ENCODE peak calls at places on chromosomes 11 and 22, in eight cellular contexts. One of them, this sample, is unnamed.

GRCh38 chr11:17388609-17389204 is at the start of gene KCNJ11:
- DNase-seq in activated naive CD4-positive, alpha-beta T cell: no peak
- DNase-seq in tibial artery: no peak
- DNase-seq in SW 1271: no peak
- DNase-seq in RPMI7951: no peak
- DNase-seq in skeletal muscle cell: no peak
- DNase-seq in Right ventricle myocardium superior: no peak
- DNase-seq in EH: no peak
- DNase-seq in this sample: no peak

GRCh38 chr11:44631831-44632230 is 66.4 kb downstream of the CD82 start:
- DNase-seq in activated naive CD4-positive, alpha-beta T cell: no peak
- DNase-seq in tibial artery: no peak
- DNase-seq in SW 1271: no peak
- DNase-seq in RPMI7951: no peak
- DNase-seq in skeletal muscle cell: no peak
- DNase-seq in Right ventricle myocardium superior: peak
- DNase-seq in EH: no peak
- DNase-seq in this sample: no peak

GRCh38 chr22:50282361-50283144 is 12.4 kb upstream of the MAPK11 start:
- DNase-seq in activated naive CD4-positive, alpha-beta T cell: no peak
- DNase-seq in tibial artery: no peak
- DNase-seq in SW 1271: peak
- DNase-seq in RPMI7951: peak
- DNase-seq in skeletal muscle cell: no peak
- DNase-seq in Right ventricle myocardium superior: no peak
- DNase-seq in EH: peak
- DNase-seq in this sample: peak

GRCh38 chr11:66478823-66479740 is 1.2 kb upstream of the DPP3 start:
- DNase-seq in activated naive CD4-positive, alpha-beta T cell: no peak
- DNase-seq in tibial artery: peak
- DNase-seq in SW 1271: no peak
- DNase-seq in RPMI7951: peak
- DNase-seq in skeletal muscle cell: no peak
- DNase-seq in Right ventricle myocardium superior: peak
- DNase-seq in EH: peak
- DNase-seq in this sample: peak

GRCh38 chr11:110376711-110377324 is 52.9 kb upstream of the FDX1 start:
- DNase-seq in activated naive CD4-positive, alpha-beta T cell: no peak
- DNase-seq in tibial artery: peak
- DNase-seq in SW 1271: peak
- DNase-seq in RPMI7951: peak
- DNase-seq in skeletal muscle cell: peak
- DNase-seq in Right ventricle myocardium superior: peak
- DNase-seq in EH: peak
- DNase-seq in this sample: peak

GRCh38 chr11:94997437-94997836 is 23.9 kb downstream of the KDM4D start:
- DNase-seq in activated naive CD4-positive, alpha-beta T cell: no peak
- DNase-seq in tibial artery: no peak
- DNase-seq in SW 1271: no peak
- DNase-seq in RPMI7951: no peak
- DNase-seq in skeletal muscle cell: no peak
- DNase-seq in Right ventricle myocardium superior: no peak
- DNase-seq in EH: no peak
- DNase-seq in this sample: no peak

GRCh38 chr22:32261306-32261705 is 6.2 kb upstream of the SLC5A4 start:
- DNase-seq in activated naive CD4-positive, alpha-beta T cell: no peak
- DNase-seq in tibial artery: no peak
- DNase-seq in SW 1271: no peak
- DNase-seq in RPMI7951: no peak
- DNase-seq in skeletal muscle cell: no peak
- DNase-seq in Right ventricle myocardium superior: no peak
- DNase-seq in EH: no peak
- DNase-seq in this sample: no peak

GRCh38 chr11:33724644-33725035 is 11.6 kb downstream of the CD59 start:
- DNase-seq in activated naive CD4-positive, alpha-beta T cell: no peak
- DNase-seq in tibial artery: peak
- DNase-seq in SW 1271: no peak
- DNase-seq in RPMI7951: peak
- DNase-seq in skeletal muscle cell: no peak
- DNase-seq in Right ventricle myocardium superior: no peak
- DNase-seq in EH: no peak
- DNase-seq in this sample: no peak

GRCh38 chr22:36734171-36735058 is 30.9 kb upstream of the CACNG2 start:
- DNase-seq in activated naive CD4-positive, alpha-beta T cell: no peak
- DNase-seq in tibial artery: peak
- DNase-seq in SW 1271: no peak
- DNase-seq in RPMI7951: peak
- DNase-seq in skeletal muscle cell: peak
- DNase-seq in Right ventricle myocardium superior: no peak
- DNase-seq in EH: peak
- DNase-seq in this sample: no peak

GRCh38 chr11:125968363-125968762 is 22.5 kb downstream of the VSIG10L2 start:
- DNase-seq in activated naive CD4-positive, alpha-beta T cell: no peak
- DNase-seq in tibial artery: no peak
- DNase-seq in SW 1271: no peak
- DNase-seq in RPMI7951: no peak
- DNase-seq in skeletal muscle cell: no peak
- DNase-seq in Right ventricle myocardium superior: no peak
- DNase-seq in EH: no peak
- DNase-seq in this sample: peak

GRCh38 chr22:26502688-26503561 is 9.3 kb downstream of the TFIP11 start:
- DNase-seq in activated naive CD4-positive, alpha-beta T cell: peak
- DNase-seq in tibial artery: no peak
- DNase-seq in SW 1271: no peak
- DNase-seq in RPMI7951: peak
- DNase-seq in skeletal muscle cell: no peak
- DNase-seq in Right ventricle myocardium superior: no peak
- DNase-seq in EH: peak
- DNase-seq in this sample: peak

GRCh38 chr11:118643995-118644345 is 35.5 kb downstream of the TREH start:
- DNase-seq in activated naive CD4-positive, alpha-beta T cell: no peak
- DNase-seq in tibial artery: no peak
- DNase-seq in SW 1271: no peak
- DNase-seq in RPMI7951: no peak
- DNase-seq in skeletal muscle cell: no peak
- DNase-seq in Right ventricle myocardium superior: no peak
- DNase-seq in EH: no peak
- DNase-seq in this sample: no peak

GRCh38 chr11:35814026-35814425 is 129.8 kb upstream of the LDLRAD3 start:
- DNase-seq in activated naive CD4-positive, alpha-beta T cell: no peak
- DNase-seq in tibial artery: no peak
- DNase-seq in SW 1271: no peak
- DNase-seq in RPMI7951: no peak
- DNase-seq in skeletal muscle cell: no peak
- DNase-seq in Right ventricle myocardium superior: no peak
- DNase-seq in EH: no peak
- DNase-seq in this sample: no peak

GRCh38 chr22:23047742-23048141 is 22.6 kb upstream of the GNAZ start:
- DNase-seq in activated naive CD4-positive, alpha-beta T cell: no peak
- DNase-seq in tibial artery: no peak
- DNase-seq in SW 1271: no peak
- DNase-seq in RPMI7951: no peak
- DNase-seq in skeletal muscle cell: no peak
- DNase-seq in Right ventricle myocardium superior: no peak
- DNase-seq in EH: no peak
- DNase-seq in this sample: no peak

GRCh38 chr11:9231848-9232177 is 33.3 kb downstream of the DENND5A start:
- DNase-seq in activated naive CD4-positive, alpha-beta T cell: no peak
- DNase-seq in tibial artery: no peak
- DNase-seq in SW 1271: no peak
- DNase-seq in RPMI7951: peak
- DNase-seq in skeletal muscle cell: no peak
- DNase-seq in Right ventricle myocardium superior: no peak
- DNase-seq in EH: peak
- DNase-seq in this sample: peak

GRCh38 chr11:41459602-41460405 is at the start of gene LRRC4C:
- DNase-seq in activated naive CD4-positive, alpha-beta T cell: no peak
- DNase-seq in tibial artery: no peak
- DNase-seq in SW 1271: no peak
- DNase-seq in RPMI7951: no peak
- DNase-seq in skeletal muscle cell: no peak
- DNase-seq in Right ventricle myocardium superior: no peak
- DNase-seq in EH: no peak
- DNase-seq in this sample: no peak

GRCh38 chr11:10588904-10589303 is 20.4 kb upstream of the LYVE1 start:
- DNase-seq in activated naive CD4-positive, alpha-beta T cell: no peak
- DNase-seq in tibial artery: no peak
- DNase-seq in SW 1271: no peak
- DNase-seq in RPMI7951: no peak
- DNase-seq in skeletal muscle cell: no peak
- DNase-seq in Right ventricle myocardium superior: no peak
- DNase-seq in EH: peak
- DNase-seq in this sample: no peak

GRCh38 chr11:19873730-19874129 is 161.1 kb downstream of the NAV2 start:
- DNase-seq in activated naive CD4-positive, alpha-beta T cell: no peak
- DNase-seq in tibial artery: no peak
- DNase-seq in SW 1271: no peak
- DNase-seq in RPMI7951: no peak
- DNase-seq in skeletal muscle cell: no peak
- DNase-seq in Right ventricle myocardium superior: no peak
- DNase-seq in EH: no peak
- DNase-seq in this sample: no peak

GRCh38 chr11:130212431-130212961 is 52.9 kb downstream of the ST14 start:
- DNase-seq in activated naive CD4-positive, alpha-beta T cell: no peak
- DNase-seq in tibial artery: no peak
- DNase-seq in SW 1271: no peak
- DNase-seq in RPMI7951: no peak
- DNase-seq in skeletal muscle cell: no peak
- DNase-seq in Right ventricle myocardium superior: no peak
- DNase-seq in EH: no peak
- DNase-seq in this sample: no peak

GRCh38 chr22:49812838-49813237 is 14.8 kb downstream of the BRD1 start:
- DNase-seq in activated naive CD4-positive, alpha-beta T cell: no peak
- DNase-seq in tibial artery: no peak
- DNase-seq in SW 1271: no peak
- DNase-seq in RPMI7951: peak
- DNase-seq in skeletal muscle cell: no peak
- DNase-seq in Right ventricle myocardium superior: no peak
- DNase-seq in EH: peak
- DNase-seq in this sample: no peak

GRCh38 chr11:17513853-17514252 is 30.4 kb downstream of the USH1C start:
- DNase-seq in activated naive CD4-positive, alpha-beta T cell: no peak
- DNase-seq in tibial artery: no peak
- DNase-seq in SW 1271: no peak
- DNase-seq in RPMI7951: no peak
- DNase-seq in skeletal muscle cell: no peak
- DNase-seq in Right ventricle myocardium superior: no peak
- DNase-seq in EH: no peak
- DNase-seq in this sample: no peak

GRCh38 chr22:38867496-38868285 is 4.3 kb downstream of the CBX6 start:
- DNase-seq in activated naive CD4-positive, alpha-beta T cell: no peak
- DNase-seq in tibial artery: peak
- DNase-seq in SW 1271: no peak
- DNase-seq in RPMI7951: no peak
- DNase-seq in skeletal muscle cell: no peak
- DNase-seq in Right ventricle myocardium superior: no peak
- DNase-seq in EH: no peak
- DNase-seq in this sample: no peak

GRCh38 chr22:39176067-39176621 is 23.7 kb upstream of the CBX7 start:
- DNase-seq in activated naive CD4-positive, alpha-beta T cell: no peak
- DNase-seq in tibial artery: peak
- DNase-seq in SW 1271: peak
- DNase-seq in RPMI7951: peak
- DNase-seq in skeletal muscle cell: no peak
- DNase-seq in Right ventricle myocardium superior: peak
- DNase-seq in EH: peak
- DNase-seq in this sample: no peak

GRCh38 chr11:19698493-19699292 is 13.9 kb upstream of the NAV2 start:
- DNase-seq in activated naive CD4-positive, alpha-beta T cell: no peak
- DNase-seq in tibial artery: peak
- DNase-seq in SW 1271: no peak
- DNase-seq in RPMI7951: peak
- DNase-seq in skeletal muscle cell: peak
- DNase-seq in Right ventricle myocardium superior: peak
- DNase-seq in EH: peak
- DNase-seq in this sample: no peak

GRCh38 chr11:120739780-120740179 is 228.2 kb downstream of the GRIK4 start:
- DNase-seq in activated naive CD4-positive, alpha-beta T cell: no peak
- DNase-seq in tibial artery: no peak
- DNase-seq in SW 1271: no peak
- DNase-seq in RPMI7951: no peak
- DNase-seq in skeletal muscle cell: no peak
- DNase-seq in Right ventricle myocardium superior: no peak
- DNase-seq in EH: no peak
- DNase-seq in this sample: no peak

GRCh38 chr11:122895591-122895990 is 13.0 kb downstream of the JHY start:
- DNase-seq in activated naive CD4-positive, alpha-beta T cell: no peak
- DNase-seq in tibial artery: no peak
- DNase-seq in SW 1271: no peak
- DNase-seq in RPMI7951: peak
- DNase-seq in skeletal muscle cell: no peak
- DNase-seq in Right ventricle myocardium superior: no peak
- DNase-seq in EH: no peak
- DNase-seq in this sample: no peak

GRCh38 chr22:49791682-49792081 is 36.0 kb downstream of the BRD1 start:
- DNase-seq in activated naive CD4-positive, alpha-beta T cell: no peak
- DNase-seq in tibial artery: no peak
- DNase-seq in SW 1271: no peak
- DNase-seq in RPMI7951: no peak
- DNase-seq in skeletal muscle cell: no peak
- DNase-seq in Right ventricle myocardium superior: no peak
- DNase-seq in EH: no peak
- DNase-seq in this sample: peak

GRCh38 chr11:128214263-128214662 is 373.1 kb downstream of the ETS1 start:
- DNase-seq in activated naive CD4-positive, alpha-beta T cell: no peak
- DNase-seq in tibial artery: no peak
- DNase-seq in SW 1271: no peak
- DNase-seq in RPMI7951: no peak
- DNase-seq in skeletal muscle cell: no peak
- DNase-seq in Right ventricle myocardium superior: no peak
- DNase-seq in EH: no peak
- DNase-seq in this sample: no peak

GRCh38 chr22:20290578-20291248 is 22.6 kb upstream of the RTN4R start:
- DNase-seq in activated naive CD4-positive, alpha-beta T cell: no peak
- DNase-seq in tibial artery: no peak
- DNase-seq in SW 1271: no peak
- DNase-seq in RPMI7951: no peak
- DNase-seq in skeletal muscle cell: no peak
- DNase-seq in Right ventricle myocardium superior: no peak
- DNase-seq in EH: no peak
- DNase-seq in this sample: no peak

GRCh38 chr11:20056109-20057054 is 103.9 kb downstream of the DBX1 start:
- DNase-seq in activated naive CD4-positive, alpha-beta T cell: no peak
- DNase-seq in tibial artery: peak
- DNase-seq in SW 1271: no peak
- DNase-seq in RPMI7951: no peak
- DNase-seq in skeletal muscle cell: no peak
- DNase-seq in Right ventricle myocardium superior: no peak
- DNase-seq in EH: no peak
- DNase-seq in this sample: no peak

GRCh38 chr22:46007003-46007847 is 30.3 kb upstream of the WNT7B start:
- DNase-seq in activated naive CD4-positive, alpha-beta T cell: no peak
- DNase-seq in tibial artery: peak
- DNase-seq in SW 1271: peak
- DNase-seq in RPMI7951: peak
- DNase-seq in skeletal muscle cell: peak
- DNase-seq in Right ventricle myocardium superior: peak
- DNase-seq in EH: peak
- DNase-seq in this sample: peak

GRCh38 chr11:119774180-119774763 is 45.3 kb upstream of the NECTIN1 start:
- DNase-seq in activated naive CD4-positive, alpha-beta T cell: no peak
- DNase-seq in tibial artery: no peak
- DNase-seq in SW 1271: no peak
- DNase-seq in RPMI7951: peak
- DNase-seq in skeletal muscle cell: no peak
- DNase-seq in Right ventricle myocardium superior: no peak
- DNase-seq in EH: peak
- DNase-seq in this sample: peak

GRCh38 chr11:57357827-57358226 is 19.7 kb downstream of the P2RX3 start:
- DNase-seq in activated naive CD4-positive, alpha-beta T cell: no peak
- DNase-seq in tibial artery: no peak
- DNase-seq in SW 1271: no peak
- DNase-seq in RPMI7951: no peak
- DNase-seq in skeletal muscle cell: no peak
- DNase-seq in Right ventricle myocardium superior: no peak
- DNase-seq in EH: peak
- DNase-seq in this sample: no peak

GRCh38 chr22:23012081-23012622 is 58.2 kb upstream of the GNAZ start:
- DNase-seq in activated naive CD4-positive, alpha-beta T cell: no peak
- DNase-seq in tibial artery: no peak
- DNase-seq in SW 1271: no peak
- DNase-seq in RPMI7951: no peak
- DNase-seq in skeletal muscle cell: no peak
- DNase-seq in Right ventricle myocardium superior: no peak
- DNase-seq in EH: no peak
- DNase-seq in this sample: no peak

This sample was measured in small intestine.